ENCODE peak calls at places on chromosome X, in seven cellular contexts. Z is AG04450; D is HAP-1; N is thyroid gland; A is left ventricle myocardium inferior; Q is pancreas; H is CD8-positive, alpha-beta T cell. X is an unnamed sample. For H3K9me3 and H3K27me3, the result is how much of the 10 kb centered on the place peaks cover.

GRCh38 chrX:11430266-11430665 is 137.1 kb downstream of the AMELX start:
- DNase-seq in Z (no peak), D (no peak), N (no peak), A (no peak), Q (no peak), H (no peak), X (no peak)

GRCh38 chrX:12999422-12999821 is 24.5 kb downstream of the TMSB4X start:
- DNase-seq in Z (no peak), D (no peak), N (no peak), A (no peak), Q (no peak), H (peak), X (no peak)

GRCh38 chrX:78314561-78314960 is 12.8 kb downstream of the CYSLTR1 start:
- DNase-seq in Z (no peak), D (no peak), N (no peak), A (no peak), Q (no peak), H (no peak), X (no peak)

GRCh38 chrX:136961594-136962135 is 72.1 kb downstream of the GPR101 start:
- DNase-seq in Z (no peak), D (no peak), N (no peak), A (no peak), Q (no peak), H (no peak), X (no peak)

GRCh38 chrX:69510137-69510715 is 6.1 kb downstream of the NALF2 start:
- DNase-seq in Z (no peak), D (no peak), N (peak), A (no peak), Q (no peak), H (no peak), X (no peak)

GRCh38 chrX:105872921-105873320 is 50.6 kb downstream of the NRK start:
- DNase-seq in Z (no peak), D (no peak), N (no peak), A (no peak), Q (no peak), H (no peak), X (no peak)

GRCh38 chrX:12360991-12361598 is 222.8 kb downstream of the FRMPD4 start:
- DNase-seq in Z (no peak), D (no peak), N (no peak), A (no peak), Q (no peak), H (no peak), X (no peak)

GRCh38 chrX:74449937-74450330 is 28.6 kb downstream of the SLC16A2 start:
- DNase-seq in Z (no peak), D (no peak), N (no peak), A (no peak), Q (no peak), H (no peak), X (no peak)

GRCh38 chrX:155179343-155179997 is 36.8 kb upstream of the VBP1 start:
- DNase-seq in Z (no peak), D (no peak), N (no peak), A (no peak), Q (no peak), H (no peak), X (no peak)

GRCh38 chrX:340121-340520 is 21.5 kb upstream of the GTPBP6 start:
- DNase-seq in Z (no peak), D (no peak), N (no peak), A (peak), Q (no peak), H (no peak), X (no peak)

GRCh38 chrX:94600077-94600476 is 926.1 kb downstream of the FAM133A start:
- DNase-seq in Z (no peak), D (no peak), N (no peak), A (no peak), Q (no peak), H (no peak), X (no peak)

GRCh38 chrX:4764888-4765287 is 1051.4 kb upstream of the PRKX start:
- DNase-seq in Z (no peak), D (no peak), N (no peak), A (no peak), Q (no peak), H (no peak), X (no peak)

GRCh38 chrX:118530537-118530936 is 34.9 kb downstream of the DOCK11 start:
- DNase-seq in Z (no peak), D (no peak), N (no peak), A (no peak), Q (no peak), H (no peak), X (no peak)

GRCh38 chrX:44878780-44879179 is 5.8 kb downstream of the KDM6A start:
- DNase-seq in Z (no peak), D (no peak), N (no peak), A (no peak), Q (no peak), H (no peak), X (no peak)

GRCh38 chrX:619451-619811 is 11.2 kb upstream of the SHOX start:
- DNase-seq in Z (no peak), D (no peak), N (no peak), A (no peak), Q (no peak), H (no peak), X (no peak)

GRCh38 chrX:37746268-37746931 is 33.5 kb upstream of the CYBB start:
- DNase-seq in Z (no peak), D (no peak), N (no peak), A (no peak), Q (no peak), H (no peak), X (no peak)

GRCh38 chrX:155148724-155149537 is 67.3 kb upstream of the VBP1 start:
- DNase-seq in Z (no peak), D (peak), N (peak), A (no peak), Q (no peak), H (peak), X (no peak)

GRCh38 chrX:134725103-134725690 is 66.9 kb upstream of the PLAC1 start:
- DNase-seq in Z (no peak), D (no peak), N (no peak), A (no peak), Q (no peak), H (no peak), X (no peak)

GRCh38 chrX:97524340-97524739 is 640.6 kb downstream of the RPA4 start:
- DNase-seq in Z (no peak), D (no peak), N (no peak), A (no peak), Q (no peak), H (no peak), X (no peak)
- H3K4me3 ChIP-seq in Z (no peak), D (no peak), N (no peak), A (no peak), Q (no peak), H (no peak), X (no peak)

GRCh38 chrX:26783512-26784225 is 567.7 kb downstream of the MAGEB5 start:
- DNase-seq in Z (no peak), D (peak), N (peak), A (no peak), Q (no peak), H (no peak), X (no peak)
- H3K9me3 ChIP-seq in Z (under half), D (under half), N (under half), A (under half), Q (under half), H (under half), X (under half)

GRCh38 chrX:17377047-17377692 is 2.2 kb downstream of the NHS start:
- DNase-seq in Z (no peak), D (no peak), N (peak), A (peak), Q (no peak), H (no peak), X (peak)

GRCh38 chrX:17374619-17375360 is at the start of gene NHS:
- DNase-seq in Z (peak), D (peak), N (peak), A (peak), Q (no peak), H (no peak), X (peak)

GRCh38 chrX:17375361-17375630 is 296 bp downstream of the NHS start:
- DNase-seq in Z (no peak), D (no peak), N (peak), A (no peak), Q (no peak), H (no peak), X (no peak)

GRCh38 chrX:17376381-17377046 is 1.5 kb downstream of the NHS start:
- DNase-seq in Z (no peak), D (no peak), N (peak), A (no peak), Q (no peak), H (no peak), X (no peak)

GRCh38 chrX:17375631-17376380 is 806 bp downstream of the NHS start:
- DNase-seq in Z (no peak), D (no peak), N (peak), A (peak), Q (no peak), H (no peak), X (no peak)
- H3K27me3 ChIP-seq in Z (under half), D (half or more), N (under half), A (under half), Q (under half), H (under half), X (under half)

DNA sequence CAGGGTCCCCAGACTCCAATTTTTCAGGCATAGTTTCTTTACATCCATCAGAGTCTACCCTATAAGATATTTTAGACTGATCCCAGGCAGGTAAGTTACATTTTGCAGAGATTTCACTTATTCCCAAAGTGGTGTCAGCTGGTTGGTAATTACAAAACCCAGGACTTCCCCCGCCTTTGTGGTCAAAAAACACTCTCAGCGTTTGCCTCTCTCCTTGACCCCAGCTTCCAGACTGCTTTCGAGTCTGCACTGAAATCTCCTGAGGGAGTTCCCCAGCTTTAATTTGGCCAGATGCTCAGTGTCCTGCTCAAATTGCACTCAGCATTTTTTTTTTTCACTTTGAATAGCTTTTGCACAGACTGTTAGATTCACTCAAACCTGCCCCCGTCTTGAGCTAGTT is 11.2 kb upstream of the AMOT start:
- DNase-seq in Z (peak), D (no peak), N (peak), A (no peak), Q (no peak), H (no peak), X (no peak)
- H3K4me3 ChIP-seq in Z (no peak), D (no peak), N (no peak), A (no peak), Q (no peak), H (no peak), X (no peak)

GRCh38 chrX:65331371-65331770 is 203.2 kb downstream of the LAS1L start:
- DNase-seq in Z (no peak), D (no peak), N (no peak), A (no peak), Q (no peak), H (no peak), X (no peak)
- H3K9me3 ChIP-seq in Z (under half), D (under half), N (under half), A (under half), Q (under half), H (under half), X (under half)

DNA sequence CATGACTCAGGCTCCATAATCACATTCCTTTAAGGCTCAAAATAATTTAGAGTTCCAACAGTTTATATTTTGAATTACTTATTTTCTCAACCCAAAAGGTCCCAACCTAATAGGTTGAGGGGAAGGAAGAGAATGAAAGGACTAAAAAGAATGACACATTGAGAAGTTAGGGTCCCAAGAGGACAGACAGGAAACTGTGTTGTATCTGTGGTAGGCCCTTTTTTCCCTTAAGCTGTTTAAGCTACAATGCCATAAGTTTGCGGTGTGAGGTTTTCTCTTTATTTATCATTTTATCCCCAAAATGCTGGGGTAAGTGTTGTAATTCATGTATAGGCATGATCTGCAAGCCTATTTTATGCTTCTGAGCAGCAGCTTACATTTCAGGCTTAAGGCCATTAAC is 290.2 kb downstream of the ZNF674 start:
- DNase-seq in Z (no peak), D (no peak), N (no peak), A (no peak), Q (no peak), H (no peak), X (no peak)
- H3K27me3 ChIP-seq in Z (under half), D (under half), N (under half), A (under half), Q (under half), H (under half), X (under half)

X was measured in prostate gland.